ENCODE peak calls at places on chromosomes 12 and 14, in six cellular contexts. S, D, H, E, P and T are unnamed samples.

GRCh38 chr14:53596845-53597525 is 359.6 kb downstream of the BMP4 start:
- DNase-seq in E (no peak), H (no peak), S (no peak), P (no peak), D (no peak), T (peak; percentile 26)

GRCh38 chr14:95662376-95663186 is 23.6 kb upstream of the TCL1B start:
- DNase-seq in D (no peak), E (no peak), S (no peak), H (no peak), P (no peak), T (peak; percentile 9)

GRCh38 chr12:125983094-125983783 is 918.0 kb downstream of the AACS start:
- DNase-seq in H (peak; percentile 5), E (no peak), P (no peak), D (no peak), S (no peak), T (peak; percentile 19)

GRCh38 chr12:125794401-125794800 is 729.2 kb downstream of the AACS start:
- DNase-seq in H (no peak), S (no peak), E (no peak), D (no peak), P (no peak), T (no peak)

GRCh38 chr12:105253882-105254513 is 18.0 kb upstream of the APPL2 start:
- DNase-seq in E (no peak), D (no peak), H (peak; percentile 70), P (no peak), S (no peak), T (peak; percentile 29)

GRCh38 chr14:68444449-68445168 is 348.3 kb downstream of the ZFP36L1 start:
- DNase-seq in E (peak; percentile 46), P (no peak), H (peak; percentile 69), S (no peak), D (no peak), T (peak; percentile 86)

GRCh38 chr12:29425722-29426121 is 44.8 kb upstream of the ERGIC2 start:
- DNase-seq in S (no peak), H (no peak), P (no peak), E (no peak), D (no peak), T (no peak)

GRCh38 chr14:77316872-77317271 is 3.8 kb downstream of the POMT2 start:
- DNase-seq in D (no peak), E (no peak), S (no peak), P (no peak), H (no peak), T (peak; percentile 45)

GRCh38 chr14:95471526-95472304 is 44.7 kb downstream of the SYNE3 start:
- DNase-seq in D (no peak), P (no peak), H (no peak), S (no peak), E (no peak), T (no peak)

GRCh38 chr12:32455607-32456063 is 56.3 kb downstream of the FGD4 start:
- DNase-seq in H (peak; percentile 74), P (peak; percentile 25), S (peak; percentile 23), E (peak; percentile 52), D (no peak), T (peak; percentile 81)

GRCh38 chr12:105355752-105356151 is 25.3 kb downstream of the C12orf75 start:
- DNase-seq in S (no peak), E (no peak), P (no peak), H (peak; percentile 52), D (no peak), T (peak; percentile 82)

GRCh38 chr14:101476931-101477553 is 84.3 kb upstream of the DIO3 start:
- DNase-seq in H (peak; percentile 75), D (no peak), E (no peak), S (no peak), P (no peak), T (peak; percentile 5)

GRCh38 chr12:46209914-46210834 is 58.7 kb downstream of the SLC38A1 start:
- DNase-seq in D (peak; percentile 67), H (peak; percentile 44), P (no peak), S (peak; percentile 80), E (no peak), T (peak; percentile 62)

GRCh38 chr14:51069065-51069464 is 25.8 kb downstream of the TRIM9 start:
- DNase-seq in H (no peak), E (no peak), S (no peak), D (no peak), P (no peak), T (peak; percentile 32)

GRCh38 chr14:101477648-101478047 is 83.6 kb upstream of the DIO3 start:
- DNase-seq in E (no peak), H (no peak), P (no peak), D (no peak), S (no peak), T (no peak)